ENCODE peak calls at places on chromosome 14, in seven cellular contexts. One of them, this sample, is unnamed.

GRCh38 chr14:24715239-24715638 is 81.2 kb upstream of the GZMB start:
- DNase-seq in AG10803: no peak
- DNase-seq in upper lobe of right lung: no peak
- DNase-seq in stimulated activated CD4-positive, alpha-beta T cell treated with anti-CD3 and anti-CD28 coated beads, Interleukin-1b, Interleukin-23, amount 100 ng/mL, for 48 hours: no peak
- DNase-seq in neural crest cell: no peak
- DNase-seq in sigmoid colon: no peak
- DNase-seq in NCI-H1930: no peak
- DNase-seq in this sample: no peak

GRCh38 chr14:103116645-103117044 is 6.6 kb upstream of the TNFAIP2 start:
- DNase-seq in sigmoid colon: no peak
- DNase-seq in NCI-H1930: no peak
- DNase-seq in upper lobe of right lung: no peak
- DNase-seq in neural crest cell: no peak
- DNase-seq in stimulated activated CD4-positive, alpha-beta T cell treated with anti-CD3 and anti-CD28 coated beads, Interleukin-1b, Interleukin-23, amount 100 ng/mL, for 48 hours: no peak
- DNase-seq in AG10803: no peak
- DNase-seq in this sample: no peak

GRCh38 chr14:101068293-101068957 is 164.9 kb upstream of the RTL1 start:
- DNase-seq in neural crest cell: no peak
- DNase-seq in upper lobe of right lung: peak
- DNase-seq in stimulated activated CD4-positive, alpha-beta T cell treated with anti-CD3 and anti-CD28 coated beads, Interleukin-1b, Interleukin-23, amount 100 ng/mL, for 48 hours: no peak
- DNase-seq in sigmoid colon: peak
- DNase-seq in AG10803: no peak
- DNase-seq in NCI-H1930: no peak
- DNase-seq in this sample: no peak

GRCh38 chr14:74358176-74358829 is 10.0 kb downstream of the VRTN start:
- DNase-seq in upper lobe of right lung: peak
- DNase-seq in neural crest cell: no peak
- DNase-seq in stimulated activated CD4-positive, alpha-beta T cell treated with anti-CD3 and anti-CD28 coated beads, Interleukin-1b, Interleukin-23, amount 100 ng/mL, for 48 hours: no peak
- DNase-seq in NCI-H1930: no peak
- DNase-seq in sigmoid colon: no peak
- DNase-seq in AG10803: no peak
- DNase-seq in this sample: no peak

GRCh38 chr14:89572566-89573398 is 155.7 kb upstream of the FOXN3 start:
- DNase-seq in AG10803: no peak
- DNase-seq in sigmoid colon: no peak
- DNase-seq in upper lobe of right lung: no peak
- DNase-seq in stimulated activated CD4-positive, alpha-beta T cell treated with anti-CD3 and anti-CD28 coated beads, Interleukin-1b, Interleukin-23, amount 100 ng/mL, for 48 hours: no peak
- DNase-seq in neural crest cell: no peak
- DNase-seq in NCI-H1930: no peak
- DNase-seq in this sample: no peak

GRCh38 chr14:31763041-31763440 is 201.8 kb downstream of the NUBPL start:
- DNase-seq in neural crest cell: no peak
- DNase-seq in upper lobe of right lung: no peak
- DNase-seq in AG10803: no peak
- DNase-seq in NCI-H1930: no peak
- DNase-seq in sigmoid colon: no peak
- DNase-seq in stimulated activated CD4-positive, alpha-beta T cell treated with anti-CD3 and anti-CD28 coated beads, Interleukin-1b, Interleukin-23, amount 100 ng/mL, for 48 hours: no peak
- DNase-seq in this sample: no peak

GRCh38 chr14:103548463-103549351 is 13.8 kb downstream of the BAG5 start:
- DNase-seq in sigmoid colon: no peak
- DNase-seq in neural crest cell: no peak
- DNase-seq in upper lobe of right lung: no peak
- DNase-seq in NCI-H1930: no peak
- DNase-seq in stimulated activated CD4-positive, alpha-beta T cell treated with anti-CD3 and anti-CD28 coated beads, Interleukin-1b, Interleukin-23, amount 100 ng/mL, for 48 hours: no peak
- DNase-seq in AG10803: no peak
- DNase-seq in this sample: no peak

GRCh38 chr14:103696027-103696402 is 19.2 kb downstream of the XRCC3 start:
- DNase-seq in stimulated activated CD4-positive, alpha-beta T cell treated with anti-CD3 and anti-CD28 coated beads, Interleukin-1b, Interleukin-23, amount 100 ng/mL, for 48 hours: no peak
- DNase-seq in sigmoid colon: no peak
- DNase-seq in neural crest cell: no peak
- DNase-seq in upper lobe of right lung: no peak
- DNase-seq in AG10803: no peak
- DNase-seq in NCI-H1930: no peak
- DNase-seq in this sample: no peak

GRCh38 chr14:76768201-76768656 is 7.0 kb downstream of the VASH1 start:
- DNase-seq in AG10803: no peak
- DNase-seq in neural crest cell: no peak
- DNase-seq in sigmoid colon: no peak
- DNase-seq in upper lobe of right lung: peak
- DNase-seq in NCI-H1930: no peak
- DNase-seq in stimulated activated CD4-positive, alpha-beta T cell treated with anti-CD3 and anti-CD28 coated beads, Interleukin-1b, Interleukin-23, amount 100 ng/mL, for 48 hours: peak
- DNase-seq in this sample: peak

GRCh38 chr14:23704890-23705289 is 68.7 kb downstream of the DHRS2 start:
- DNase-seq in NCI-H1930: peak
- DNase-seq in sigmoid colon: no peak
- DNase-seq in AG10803: no peak
- DNase-seq in upper lobe of right lung: no peak
- DNase-seq in stimulated activated CD4-positive, alpha-beta T cell treated with anti-CD3 and anti-CD28 coated beads, Interleukin-1b, Interleukin-23, amount 100 ng/mL, for 48 hours: no peak
- DNase-seq in neural crest cell: no peak
- DNase-seq in this sample: no peak